ENCODE peak calls at places on chromosomes 6 and 20, in four cellular contexts. S, P, M and A are unnamed samples. For H3K27me3, the result is how much of the 10 kb centered on the place peaks cover.

GRCh38 chr20:542777-543368 is 717 bp downstream of the CSNK2A1 start:
- DNase-seq in S (peak), P (peak), M (no peak), A (no peak)

GRCh38 chr6:167137881-167138280 is 15.0 kb downstream of the CCR6 start:
- DNase-seq in S (no peak), P (no peak), M (no peak), A (no peak)

GRCh38 chr6:116118608-116119007 is 7.3 kb downstream of the COL10A1 start:
- DNase-seq in S (no peak), P (no peak), M (no peak), A (no peak)

GRCh38 chr6:56808871-56809359 is 146.0 kb upstream of the BEND6 start:
- DNase-seq in S (no peak), P (no peak), M (no peak), A (no peak)

GRCh38 chr20:37911838-37912273 is 8.9 kb downstream of the VSTM2L start:
- DNase-seq in S (no peak), P (no peak), M (no peak), A (peak)

GRCh38 chr6:127762284-127762683 is 138.6 kb downstream of the THEMIS start:
- DNase-seq in S (no peak), P (no peak), M (no peak), A (no peak)

GRCh38 chr20:54086444-54087134 is 16.2 kb upstream of the BCAS1 start:
- DNase-seq in S (no peak), P (no peak), M (no peak), A (no peak)

GRCh38 chr6:163180874-163181541 is 233.5 kb upstream of the QKI start:
- DNase-seq in S (peak), P (peak), M (no peak), A (peak)

GRCh38 chr6:72657798-72658197 is 35.9 kb downstream of the KCNQ5 start:
- DNase-seq in S (no peak), P (no peak), M (no peak), A (no peak)

GRCh38 chr20:17902531-17903083 is 66.0 kb downstream of the SNX5 start:
- DNase-seq in S (no peak), P (no peak), M (no peak), A (no peak)

GRCh38 chr20:47905628-47906487 is 120.6 kb upstream of the SULF2 start:
- DNase-seq in S (no peak), P (no peak), M (no peak), A (no peak)

GRCh38 chr6:31355540-31355988 is 1.4 kb downstream of the HLA-B start:
- DNase-seq in S (no peak), P (no peak), M (no peak), A (no peak)
- H3K4me3 ChIP-seq in S (peak), P (peak), M (peak), A (peak)

GRCh38 chr6:157227202-157228166 is 95.8 kb downstream of the TMEM242 start:
- DNase-seq in S (no peak), P (no peak), M (no peak), A (no peak)
- TF ChIP-seq CTCF in S (peak), P (no peak), M (peak), A (peak)

DNA sequence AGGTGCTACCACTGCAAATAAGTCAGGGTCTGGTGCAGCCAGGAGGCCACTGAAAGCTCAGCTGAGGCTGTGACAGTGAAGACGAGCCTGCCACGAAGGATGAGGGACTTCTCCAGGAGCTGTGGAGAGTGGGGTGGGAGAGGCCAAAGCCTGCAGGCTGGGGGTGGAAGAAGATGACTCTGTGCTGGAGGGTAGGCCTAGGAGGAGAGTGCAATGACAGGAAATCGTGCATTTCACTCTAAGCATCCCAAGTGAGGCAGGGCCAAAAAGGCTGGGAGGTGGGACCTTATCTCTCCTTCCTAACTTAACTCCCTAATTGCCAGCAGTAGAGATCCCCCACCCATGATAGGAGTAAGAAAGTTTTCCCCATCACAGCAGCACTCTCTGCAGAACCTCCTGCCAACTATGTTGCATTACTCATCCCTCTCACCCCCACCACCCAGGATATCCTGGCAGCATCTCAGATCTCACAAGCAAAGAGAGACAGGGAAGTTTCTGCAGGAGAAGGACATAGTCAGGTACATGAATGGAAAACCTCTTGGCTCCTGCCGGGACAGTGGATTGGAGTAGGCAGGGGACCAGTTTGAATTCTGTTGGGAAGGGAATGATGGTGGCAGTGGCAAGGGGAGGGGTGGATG is 466.2 kb downstream of the CDH26 start:
- DNase-seq in S (no peak), P (no peak), M (no peak), A (no peak)
- H3K27me3 ChIP-seq in S (under half), P (under half), M (under half), A (under half)

DNA sequence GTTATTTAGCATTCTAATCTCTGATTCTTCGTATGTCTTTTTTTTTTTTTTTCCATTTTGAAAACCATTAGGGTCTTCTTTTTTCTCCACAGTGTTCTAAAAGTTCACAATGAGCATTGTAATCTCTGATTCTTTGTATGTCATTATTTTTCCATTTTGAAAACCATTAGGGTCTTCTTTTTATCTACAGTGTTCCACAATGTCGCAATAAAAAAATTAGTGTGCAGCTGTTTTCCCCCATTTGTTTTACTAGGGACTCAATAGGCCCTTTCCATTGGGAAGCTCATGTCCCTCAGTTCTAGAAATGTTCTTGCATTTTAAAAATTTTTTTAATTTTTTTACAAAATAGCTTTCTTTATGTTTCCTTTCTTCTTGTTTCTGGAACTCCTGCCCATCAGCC is 64.2 kb downstream of the RNF182 start:
- DNase-seq in S (no peak), P (no peak), M (no peak), A (no peak)
- H3K4me3 ChIP-seq in S (no peak), P (no peak), M (no peak), A (no peak)

GRCh38 chr20:61901421-61902212 is 164.1 kb downstream of the TAF4 start:
- DNase-seq in S (no peak), P (no peak), M (no peak), A (no peak)
- TF ChIP-seq CTCF in S (no peak), P (no peak), M (no peak), A (no peak)

GRCh38 chr20:63007472-63007721 is 633 bp upstream of the BHLHE23 start:
- DNase-seq in S (no peak), P (no peak), M (no peak), A (no peak)

GRCh38 chr20:63009044-63009961 is 2.5 kb upstream of the BHLHE23 start:
- DNase-seq in S (peak), P (peak), M (no peak), A (peak)

GRCh38 chr20:63008541-63009043 is 1.8 kb upstream of the BHLHE23 start:
- DNase-seq in S (no peak), P (no peak), M (no peak), A (no peak)

GRCh38 chr20:63006611-63007471 is at the start of gene BHLHE23:
- DNase-seq in S (no peak), P (no peak), M (no peak), A (peak)

GRCh38 chr20:63007722-63008488 is 1.1 kb upstream of the BHLHE23 start:
- DNase-seq in S (no peak), P (no peak), M (no peak), A (no peak)
- H3K27me3 ChIP-seq in S (half or more), P (under half), M (half or more), A (half or more)

GRCh38 chr6:24908555-24908954 is 27.2 kb downstream of the RIPOR2 start:
- DNase-seq in S (no peak), P (no peak), M (no peak), A (no peak)

GRCh38 chr6:24910331-24910849 is 25.4 kb downstream of the RIPOR2 start:
- DNase-seq in S (no peak), P (peak), M (no peak), A (peak)

GRCh38 chr6:24910850-24911712 is 24.7 kb downstream of the RIPOR2 start:
- DNase-seq in S (peak), P (peak), M (no peak), A (peak)

GRCh38 chr6:24909281-24910216 is 26.2 kb downstream of the RIPOR2 start:
- DNase-seq in S (no peak), P (no peak), M (no peak), A (no peak)

GRCh38 chr6:24911983-24912382 is 23.8 kb downstream of the RIPOR2 start:
- DNase-seq in S (no peak), P (no peak), M (no peak), A (no peak)
- H3K4me3 ChIP-seq in S (no peak), P (peak), M (no peak), A (peak)

GRCh38 chr20:57474191-57474590 is 50.7 kb downstream of the CTCFL start:
- DNase-seq in S (no peak), P (no peak), M (no peak), A (no peak)

GRCh38 chr20:57475388-57476072 is 49.4 kb downstream of the CTCFL start:
- DNase-seq in S (peak), P (no peak), M (no peak), A (no peak)

GRCh38 chr20:57474816-57475215 is 50.1 kb downstream of the CTCFL start:
- DNase-seq in S (peak), P (no peak), M (no peak), A (no peak)

GRCh38 chr20:57471496-57472210 is 53.3 kb downstream of the CTCFL start:
- DNase-seq in S (peak), P (no peak), M (no peak), A (no peak)

DNA sequence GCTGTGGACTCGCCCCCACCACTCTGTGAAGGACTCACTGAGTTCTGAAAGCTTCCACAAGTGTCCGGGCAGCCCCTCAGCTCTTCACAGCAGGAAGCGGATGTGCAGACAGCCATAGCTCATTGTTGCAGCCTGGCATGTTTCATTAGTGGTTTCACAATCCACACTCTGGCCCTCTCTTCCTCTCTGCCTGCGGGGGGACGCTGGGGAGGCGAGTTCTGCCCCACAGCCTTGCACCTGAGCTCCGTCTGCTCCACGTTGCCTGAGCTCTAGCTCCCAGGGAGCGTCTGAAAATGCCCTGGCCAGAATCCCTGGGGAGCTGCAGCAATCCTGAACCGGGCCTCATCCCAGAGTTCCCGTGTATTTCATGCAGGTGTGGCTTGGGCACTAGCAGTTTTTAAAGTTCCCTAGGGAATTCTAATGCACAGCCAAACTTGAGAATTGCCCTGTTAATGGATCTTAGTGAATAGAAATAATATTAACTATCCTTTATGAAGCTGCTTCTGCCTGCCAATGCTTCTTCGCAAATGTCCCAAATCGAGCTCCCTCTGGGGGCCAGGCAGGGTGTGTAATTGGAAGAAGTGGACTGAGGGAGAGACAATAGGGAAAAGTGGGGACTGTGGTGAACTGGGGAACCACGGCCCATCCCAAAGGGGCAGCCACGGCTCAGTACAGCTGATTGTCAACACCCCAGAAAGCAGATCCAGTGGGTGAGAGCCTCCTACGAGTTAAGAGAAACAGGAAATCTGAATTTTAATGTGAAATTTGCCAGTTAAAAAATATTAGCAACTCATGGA is 51.5 kb downstream of the CTCFL start:
- DNase-seq in S (peak), P (peak), M (no peak), A (no peak)
- TF ChIP-seq CTCF in S (peak), P (no peak), M (no peak), A (no peak)

GRCh38 chr6:4880373-4880762 is 104.2 kb downstream of the CDYL start:
- DNase-seq in S (no peak), P (no peak), M (no peak), A (no peak)
- H3K27me3 ChIP-seq in S (under half), P (under half), M (under half), A (under half)